ENCODE peak calls at places on chromosomes 16 and 17, in six cellular contexts. Y is mammary epithelial cell; K is cardiac muscle cell; Z is transverse colon; O is stomach; R is CD4-positive, CD25-positive, alpha-beta regulatory T cell. N is an unnamed sample. For H3K9me3, the result is how much of the 10 kb centered on the place peaks cover.

GRCh38 chr17:42179911-42180410 is 981 bp downstream of the KCNH4 start:
- DNase-seq in Y (peak), K (peak), Z (peak), O (peak), R (no peak), N (peak)

GRCh38 chr17:49438439-49438861 is 23.8 kb upstream of the PHB1 start:
- DNase-seq in Y (no peak), K (no peak), Z (no peak), O (no peak), R (no peak), N (no peak)

GRCh38 chr16:13552062-13552959 is 367.6 kb upstream of the ERCC4 start:
- DNase-seq in Y (no peak), K (no peak), Z (no peak), O (no peak), R (no peak), N (no peak)

GRCh38 chr16:28610595-28611270 is 889 bp upstream of the SULT1A1 start:
- DNase-seq in Y (no peak), K (no peak), Z (peak), O (peak), R (no peak), N (no peak)

GRCh38 chr16:814974-815373 is 14.4 kb upstream of the GNG13 start:
- DNase-seq in Y (no peak), K (peak), Z (no peak), O (no peak), R (no peak), N (no peak)

GRCh38 chr17:47810200-47810821 is 11.3 kb downstream of the OSBPL7 start:
- DNase-seq in Y (peak), K (peak), Z (peak), O (peak), R (peak), N (peak)

GRCh38 chr17:57455063-57455914 is 199.0 kb downstream of the MSI2 start:
- DNase-seq in Y (no peak), K (peak), Z (no peak), O (no peak), R (peak), N (no peak)

GRCh38 chr17:72311004-72311403 is 190.2 kb downstream of the SOX9 start:
- DNase-seq in Y (no peak), K (no peak), Z (no peak), O (no peak), R (no peak), N (no peak)

GRCh38 chr17:61361084-61361483 is 38.6 kb upstream of the TBX2 start:
- DNase-seq in Y (peak), K (peak), Z (no peak), O (no peak), R (no peak), N (no peak)

GRCh38 chr17:75635610-75636202 is 2.5 kb downstream of the SMIM5 start:
- DNase-seq in Y (no peak), K (no peak), Z (peak), O (peak), R (no peak), N (peak)

GRCh38 chr17:7204828-7205461 is 14.7 kb downstream of the DLG4 start:
- DNase-seq in Y (peak), K (peak), Z (peak), O (peak), R (peak), N (peak)

GRCh38 chr16:2586901-2587480 is 49.2 kb downstream of the PDPK1 start:
- DNase-seq in Y (no peak), K (no peak), Z (no peak), O (no peak), R (no peak), N (no peak)

GRCh38 chr16:87324411-87325275 is 7.5 kb upstream of the C16orf95 start:
- DNase-seq in Y (no peak), K (peak), Z (peak), O (no peak), R (peak), N (peak)

GRCh38 chr17:82356028-82356427 is 3.0 kb upstream of the TEX19 start:
- DNase-seq in Y (peak), K (peak), Z (no peak), O (peak), R (no peak), N (no peak)

GRCh38 chr17:51650202-51650601 is 389.9 kb downstream of the UTP18 start:
- DNase-seq in Y (no peak), K (no peak), Z (no peak), O (no peak), R (no peak), N (no peak)

GRCh38 chr17:80779961-80780380 is 211.7 kb upstream of the CHMP6 start:
- DNase-seq in Y (no peak), K (peak), Z (no peak), O (no peak), R (no peak), N (no peak)

GRCh38 chr17:45438931-45439610 is 6.4 kb upstream of the ARHGAP27 start:
- DNase-seq in Y (no peak), K (no peak), Z (peak), O (no peak), R (no peak), N (no peak)

GRCh38 chr16:80150978-80151705 is 389.7 kb upstream of the DYNLRB2 start:
- DNase-seq in Y (no peak), K (no peak), Z (no peak), O (no peak), R (no peak), N (no peak)

GRCh38 chr17:80815151-80815561 is 176.5 kb upstream of the CHMP6 start:
- DNase-seq in Y (no peak), K (no peak), Z (no peak), O (no peak), R (no peak), N (no peak)

GRCh38 chr16:11994187-11995119 is 17.9 kb downstream of the SNX29 start:
- DNase-seq in Y (peak), K (no peak), Z (peak), O (no peak), R (no peak), N (peak)

GRCh38 chr16:75108792-75109731 is 7.5 kb downstream of the LDHD start:
- DNase-seq in Y (peak), K (peak), Z (peak), O (peak), R (peak), N (peak)

GRCh38 chr17:42819939-42820535 is 4.0 kb downstream of the BECN1 start:
- DNase-seq in Y (peak), K (peak), Z (peak), O (peak), R (peak), N (peak)

GRCh38 chr17:31308372-31308905 is 5.4 kb downstream of the EVI2B start:
- DNase-seq in Y (no peak), K (no peak), Z (no peak), O (no peak), R (no peak), N (no peak)

GRCh38 chr17:1742371-1743093 is at the start of gene SERPINF2:
- DNase-seq in Y (no peak), K (no peak), Z (no peak), O (no peak), R (no peak), N (no peak)
- H3K9me3 ChIP-seq in Y (under half), K (under half), Z (under half), O (under half), R (under half), N (under half)

GRCh38 chr16:17304124-17304813 is 166.5 kb downstream of the XYLT1 start:
- DNase-seq in Y (peak), K (no peak), Z (peak), O (peak), R (no peak), N (peak)

GRCh38 chr16:17303101-17303500 is 167.7 kb downstream of the XYLT1 start:
- DNase-seq in Y (no peak), K (no peak), Z (peak), O (peak), R (no peak), N (no peak)

GRCh38 chr16:17306745-17307144 is 164.0 kb downstream of the XYLT1 start:
- DNase-seq in Y (no peak), K (no peak), Z (no peak), O (no peak), R (peak), N (no peak)

GRCh38 chr16:17305694-17306093 is 165.1 kb downstream of the XYLT1 start:
- DNase-seq in Y (no peak), K (no peak), Z (no peak), O (no peak), R (peak), N (no peak)

DNA sequence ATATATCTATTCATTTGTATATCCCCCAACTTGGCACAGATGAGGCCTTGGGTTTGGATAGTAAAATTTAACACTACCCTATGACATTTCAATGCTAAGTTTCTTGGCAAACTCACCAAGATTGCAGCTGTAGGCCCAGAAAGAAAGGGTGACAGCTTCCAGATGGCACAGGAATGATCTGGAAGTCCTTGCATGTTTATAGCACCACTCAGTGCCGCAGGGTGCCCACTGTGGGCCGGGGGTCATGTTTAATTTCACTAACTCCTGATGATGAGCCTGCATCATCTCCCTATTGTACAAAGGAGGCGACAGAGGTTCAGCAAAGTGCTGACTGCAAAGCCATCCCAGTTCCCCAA is 166.0 kb downstream of the XYLT1 start:
- DNase-seq in Y (no peak), K (no peak), Z (peak), O (no peak), R (no peak), N (peak)
- H3K27ac ChIP-seq in Y (no peak), K (no peak), Z (peak), O (peak), R (no peak), N (peak)

DNA sequence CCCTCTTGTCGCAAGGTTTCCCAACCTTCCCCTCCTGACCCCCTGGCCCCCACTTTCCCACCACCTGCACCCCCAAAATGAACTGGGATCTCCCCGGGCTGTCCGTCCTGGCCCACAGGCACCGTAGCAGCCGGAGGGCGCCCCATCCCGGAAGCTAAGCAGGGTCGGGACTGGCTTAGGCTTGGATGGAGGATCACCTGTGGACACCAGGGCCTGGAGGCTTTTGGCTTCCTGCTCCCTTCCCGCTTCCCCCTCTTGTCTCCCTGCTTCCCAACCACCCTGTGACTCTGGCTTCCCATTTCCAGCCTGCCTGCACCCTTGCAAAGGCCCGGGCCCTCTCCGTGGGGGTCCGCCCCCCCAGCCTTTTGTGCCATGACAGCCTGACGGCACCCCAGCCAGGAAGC is 2291.3 kb downstream of the TP53TG3F start:
- DNase-seq in Y (no peak), K (no peak), Z (no peak), O (no peak), R (no peak), N (no peak)
- H3K9me3 ChIP-seq in Y (under half), K (under half), Z (under half), O (half or more), R (under half), N (under half)

GRCh38 chr17:50472286-50472685 is 3.6 kb upstream of the CHAD start:
- DNase-seq in Y (no peak), K (no peak), Z (no peak), O (no peak), R (no peak), N (no peak)
- H3K27ac ChIP-seq in Y (no peak), K (no peak), Z (no peak), O (no peak), R (no peak), N (no peak)

GRCh38 chr17:37187262-37187661 is 188.5 kb upstream of the C17orf78 start:
- DNase-seq in Y (no peak), K (peak), Z (no peak), O (no peak), R (no peak), N (no peak)

GRCh38 chr17:37190493-37190892 is 185.3 kb upstream of the C17orf78 start:
- DNase-seq in Y (no peak), K (no peak), Z (no peak), O (no peak), R (no peak), N (no peak)

GRCh38 chr17:37191219-37191618 is 184.6 kb upstream of the C17orf78 start:
- DNase-seq in Y (peak), K (peak), Z (no peak), O (no peak), R (no peak), N (no peak)

GRCh38 chr17:37182786-37183185 is 193.0 kb upstream of the C17orf78 start:
- DNase-seq in Y (peak), K (peak), Z (no peak), O (no peak), R (no peak), N (no peak)

GRCh38 chr17:37188157-37188556 is 187.6 kb upstream of the C17orf78 start:
- DNase-seq in Y (no peak), K (no peak), Z (no peak), O (no peak), R (no peak), N (no peak)
- H3K9me3 ChIP-seq in Y (under half), K (under half), Z (under half), O (under half), R (under half), N (under half)

DNA sequence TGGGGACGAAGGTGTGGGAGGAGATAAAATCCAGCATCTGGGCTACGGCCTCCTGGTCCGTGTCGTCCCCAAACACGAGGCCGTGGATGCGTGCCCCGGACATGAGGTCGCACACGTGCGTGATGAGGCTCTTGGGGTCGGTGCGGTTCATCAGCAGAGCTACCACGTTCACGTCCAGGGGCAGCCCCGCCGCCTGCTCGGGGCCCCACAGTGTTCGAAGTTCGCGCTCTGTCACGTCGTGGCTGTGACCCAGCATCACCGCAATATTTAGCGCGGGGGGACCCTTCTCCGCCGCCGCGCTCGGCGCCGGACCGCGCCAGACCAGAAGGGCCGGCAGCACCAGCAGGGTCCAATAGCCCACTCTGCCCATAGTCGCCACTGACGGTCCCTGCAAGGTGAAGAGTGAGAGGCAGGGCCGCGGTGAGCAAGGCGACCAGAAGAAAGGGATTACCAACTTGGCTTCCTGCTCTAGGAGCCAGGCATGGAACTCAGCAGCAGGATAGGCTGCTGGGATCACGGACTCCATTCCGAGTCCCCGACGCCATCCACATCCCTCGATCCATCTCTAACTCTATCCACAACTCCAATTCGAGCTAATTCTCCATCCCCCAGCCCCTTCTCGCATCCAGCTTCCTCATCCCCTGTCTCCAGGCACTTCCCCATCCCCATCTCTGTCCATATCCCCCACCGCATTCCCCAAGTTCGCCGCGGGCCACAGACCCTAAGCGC is 2.0 kb downstream of the GRIN2A start:
- DNase-seq in Y (no peak), K (no peak), Z (no peak), O (no peak), R (no peak), N (no peak)
- H3K27ac ChIP-seq in Y (no peak), K (no peak), Z (no peak), O (peak), R (no peak), N (no peak)

DNA sequence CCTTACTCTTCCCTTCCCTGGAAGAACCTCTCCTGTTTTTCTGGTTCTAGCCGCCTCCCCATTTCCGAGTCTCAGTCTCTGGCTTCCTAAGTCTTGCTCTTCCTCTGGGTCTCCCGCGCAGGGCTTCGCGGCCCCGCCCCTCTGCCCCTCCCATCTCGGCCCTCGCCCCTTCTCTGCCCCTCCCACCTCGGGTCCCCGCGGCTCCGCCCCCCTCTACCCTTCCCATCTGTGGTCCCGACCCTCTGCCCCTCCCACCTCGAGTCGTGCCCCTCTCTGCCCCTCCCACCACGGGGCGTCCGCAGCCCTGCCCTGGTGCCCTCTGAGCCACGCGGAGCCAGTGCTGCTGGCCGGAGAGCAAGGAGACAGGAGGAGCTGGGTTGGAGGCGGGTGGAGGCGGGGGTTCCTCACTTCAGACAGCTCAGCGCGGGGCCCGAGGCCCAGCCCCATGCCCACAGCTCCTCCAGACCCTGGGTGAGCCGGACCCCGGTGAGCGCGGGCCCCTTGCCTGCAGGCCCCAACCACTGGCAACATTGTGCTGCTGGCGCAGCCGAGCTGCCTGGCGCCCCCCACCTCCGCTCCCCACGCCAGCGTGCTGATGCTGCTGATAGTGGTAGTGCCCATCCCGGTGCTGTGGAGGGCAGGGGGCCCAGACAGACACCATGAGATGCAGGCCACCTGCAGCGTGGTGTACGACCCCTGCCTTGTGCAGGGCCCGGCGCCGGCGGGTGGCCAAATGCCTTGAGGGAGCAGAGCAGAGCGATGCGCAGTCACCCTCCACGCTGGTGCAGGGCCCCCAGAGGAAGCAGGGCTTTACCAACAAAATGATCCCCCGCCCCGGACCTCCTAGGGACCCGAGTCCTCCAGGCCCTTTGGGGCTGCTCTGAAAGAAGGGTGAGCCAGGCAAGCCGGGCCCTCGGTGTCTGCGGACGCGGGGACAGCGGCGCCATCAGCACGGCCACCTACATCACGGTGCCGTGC is 2115.3 kb downstream of the TP53TG3F start:
- DNase-seq in Y (no peak), K (no peak), Z (no peak), O (no peak), R (no peak), N (no peak)
- H3K9me3 ChIP-seq in Y (under half), K (under half), Z (under half), O (half or more), R (under half), N (under half)

DNA sequence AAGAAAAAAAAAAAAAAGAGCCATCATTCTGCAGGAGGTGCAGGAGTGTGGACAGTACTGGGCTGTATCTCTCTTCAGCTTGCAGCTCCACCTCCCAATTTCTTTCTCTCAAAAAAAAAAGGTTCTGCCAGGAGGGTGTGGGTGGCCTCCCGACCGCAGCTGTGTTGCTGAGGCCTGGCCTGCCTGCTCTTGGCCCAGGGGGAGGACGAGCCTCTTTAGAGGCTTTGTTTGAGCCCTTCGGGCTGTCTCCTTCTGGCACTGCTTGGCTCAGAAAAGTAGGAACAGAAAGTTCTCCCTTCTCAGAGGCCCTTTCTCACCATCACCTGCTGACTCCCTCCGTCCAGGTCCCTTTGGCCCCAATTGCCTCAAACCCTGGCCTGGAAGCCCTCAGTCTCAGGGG is 22.2 kb upstream of the C17orf107 start:
- DNase-seq in Y (no peak), K (no peak), Z (no peak), O (no peak), R (no peak), N (peak)
- H3K27ac ChIP-seq in Y (no peak), K (no peak), Z (no peak), O (no peak), R (no peak), N (no peak)

DNA sequence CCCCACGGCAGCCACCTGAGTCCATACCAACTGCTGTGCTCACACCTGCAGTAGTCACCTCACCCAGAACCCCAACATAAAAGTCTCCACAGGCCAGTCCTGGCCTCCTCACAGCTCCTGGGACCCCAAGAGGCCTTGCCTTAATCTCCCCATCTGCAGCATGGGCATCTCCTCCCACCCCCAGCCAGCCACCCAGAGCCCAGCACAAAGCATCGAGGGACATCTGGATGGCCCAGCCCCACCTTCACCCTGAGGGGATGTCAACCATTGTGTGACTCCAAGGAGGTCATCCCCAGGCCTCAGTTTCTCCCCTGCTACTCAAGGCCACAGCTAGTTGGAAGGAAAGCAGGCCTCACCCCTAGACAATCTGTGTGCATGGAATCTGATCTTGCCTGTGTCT is 1775.3 kb downstream of the TP53TG3F start:
- DNase-seq in Y (no peak), K (no peak), Z (no peak), O (no peak), R (no peak), N (no peak)
- H3K9me3 ChIP-seq in Y (under half), K (under half), Z (under half), O (under half), R (under half), N (under half)

N was measured in body of pancreas.